ENCODE peak calls at places on chromosomes 11 and 22, in nine cellular contexts. H is fibroblast of mammary gland; A is ovary; M is right lobe of liver; Y is spleen; K is CD8-positive, alpha-beta memory T cell; J is dorsolateral prefrontal cortex; S is adrenal gland; L is GM12878. D is an unnamed sample.
A peak's percentile ranks its signal among the peaks of the same experiment; 100 is the strongest.

GRCh38 chr22:49232319-49233067 is 595.2 kb downstream of the BRD1 start:
- DNase-seq in H (no peak), A (no peak), M (peak; percentile 31), Y (peak; percentile 55), K (no peak), J (no peak), S (peak; percentile 1), L (no peak), D (no peak)

GRCh38 chr11:127628463-127628785 is 627.9 kb upstream of the KIRREL3 start:
- DNase-seq in H (no peak), A (no peak), M (no peak), Y (no peak), K (no peak), J (no peak), S (no peak), L (no peak), D (no peak)

GRCh38 chr22:17969732-17970131 is 54.6 kb downstream of the MICAL3 start:
- DNase-seq in H (peak; percentile 96), A (no peak), M (no peak), Y (peak; percentile 54), K (no peak), J (no peak), S (peak; percentile 55), L (no peak), D (no peak)

GRCh38 chr11:117703209-117703608 is 93.8 kb downstream of the DSCAML1 start:
- DNase-seq in H (no peak), A (no peak), M (no peak), Y (no peak), K (no peak), J (no peak), S (no peak), L (no peak), D (peak; percentile 27)

GRCh38 chr11:43681543-43681942 is 1.0 kb downstream of the HSD17B12 start:
- DNase-seq in H (peak; percentile 42), A (no peak), M (no peak), Y (no peak), K (no peak), J (no peak), S (no peak), L (no peak), D (no peak)

GRCh38 chr11:15688351-15688792 is 573.6 kb downstream of the INSC start:
- DNase-seq in H (peak; percentile 61), A (no peak), M (peak; percentile 49), Y (no peak), K (no peak), J (no peak), S (no peak), L (no peak), D (peak; percentile 15)

GRCh38 chr22:17823964-17824363 is 49.7 kb upstream of the BID start:
- DNase-seq in H (no peak), A (no peak), M (no peak), Y (no peak), K (no peak), J (no peak), S (no peak), L (no peak), D (no peak)

GRCh38 chr11:73233704-73234402 is 15.8 kb downstream of the P2RY2 start:
- DNase-seq in H (no peak), A (no peak), M (no peak), Y (no peak), K (no peak), J (no peak), S (no peak), L (no peak), D (no peak)

GRCh38 chr11:71332046-71332445 is 79.7 kb upstream of the SHANK2 start:
- DNase-seq in H (no peak), A (no peak), M (peak; percentile 20), Y (peak; percentile 22), K (no peak), J (no peak), S (no peak), L (no peak), D (no peak)

GRCh38 chr11:57653162-57653561 is 3.5 kb upstream of the YPEL4 start:
- DNase-seq in H (no peak), A (no peak), M (no peak), Y (no peak), K (no peak), J (no peak), S (no peak), L (no peak), D (no peak)

GRCh38 chr11:8767466-8768142 is 85.0 kb downstream of the RPL27A start:
- DNase-seq in H (peak; percentile 37), A (no peak), M (no peak), Y (no peak), K (no peak), J (no peak), S (no peak), L (no peak), D (no peak)

GRCh38 chr22:25482868-25483639 is 81.4 kb upstream of the GRK3 start:
- DNase-seq in H (no peak), A (no peak), M (peak; percentile 58), Y (no peak), K (no peak), J (no peak), S (peak; percentile 50), L (no peak), D (no peak)

GRCh38 chr22:36413022-36413770 is 25.4 kb upstream of the MYH9 start:
- DNase-seq in H (no peak), A (no peak), M (no peak), Y (no peak), K (no peak), J (no peak), S (peak; percentile 83), L (no peak), D (no peak)

GRCh38 chr22:36405671-36406070 is 17.9 kb upstream of the MYH9 start:
- DNase-seq in H (no peak), A (no peak), M (no peak), Y (peak; percentile 92), K (peak; percentile 58), J (no peak), S (no peak), L (no peak), D (no peak)

GRCh38 chr22:36775589-36775965 is 342 bp downstream of the IFT27 start:
- DNase-seq in H (peak; percentile 3), A (peak; percentile 63), M (peak; percentile 63), Y (peak; percentile 89), K (peak; percentile 30), J (no peak), S (peak; percentile 39), L (no peak), D (peak; percentile 50)

GRCh38 chr22:41998361-41999261 is at the start of gene WBP2NL:
- DNase-seq in H (peak; percentile 72), A (peak; percentile 83), M (peak; percentile 92), Y (peak; percentile 96), K (peak; percentile 88), J (peak; percentile 78), S (peak; percentile 92), L (peak; percentile 58), D (peak; percentile 91)

GRCh38 chr11:64687641-64688533 is 35.1 kb downstream of the NRXN2 start:
- DNase-seq in H (no peak), A (peak; percentile 41), M (no peak), Y (no peak), K (no peak), J (no peak), S (no peak), L (no peak), D (no peak)

GRCh38 chr11:64688534-64688982 is 34.4 kb downstream of the NRXN2 start:
- DNase-seq in H (peak; percentile 81), A (peak; percentile 91), M (peak; percentile 86), Y (peak; percentile 96), K (peak; percentile 85), J (peak; percentile 90), S (peak; percentile 90), L (peak; percentile 46), D (peak; percentile 87)

GRCh38 chr11:64692764-64693331 is 30.1 kb downstream of the NRXN2 start:
- DNase-seq in H (no peak), A (no peak), M (no peak), Y (no peak), K (no peak), J (no peak), S (no peak), L (no peak), D (no peak)

GRCh38 chr11:64691543-64691942 is 31.5 kb downstream of the NRXN2 start:
- DNase-seq in H (no peak), A (no peak), M (no peak), Y (no peak), K (no peak), J (no peak), S (no peak), L (no peak), D (no peak)

DNA sequence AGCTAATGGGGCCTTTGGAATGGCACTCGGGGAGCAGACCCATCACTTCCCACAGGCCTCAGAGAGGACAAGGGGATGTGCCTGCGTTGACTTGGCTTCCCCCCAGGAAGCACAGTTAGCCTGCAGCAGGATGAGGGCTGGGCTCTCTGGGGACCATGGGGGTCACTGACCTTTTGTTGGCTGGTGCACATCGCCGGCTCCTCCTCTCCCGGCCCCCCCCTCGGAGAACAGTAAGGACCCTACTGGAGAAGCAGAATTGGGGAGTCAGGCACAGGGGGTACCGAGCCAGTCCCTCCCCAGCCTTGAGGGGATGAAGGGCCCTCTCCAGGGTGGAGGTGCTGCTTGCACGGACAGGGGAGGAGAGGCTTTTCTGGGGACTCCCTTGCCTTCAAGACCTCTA is 32.8 kb downstream of the NRXN2 start:
- DNase-seq in H (no peak), A (no peak), M (no peak), Y (no peak), K (no peak), J (no peak), S (no peak), L (no peak), D (no peak)
- H3K4me3 ChIP-seq in H (no peak overlapping the region), A (no peak overlapping the region), M (no peak overlapping the region), Y (no peak overlapping the region), K (no peak overlapping the region), J (no peak overlapping the region), S (no peak overlapping the region), L (no peak overlapping the region), D (no peak overlapping the region)

GRCh38 chr11:112348480-112349029 is 87.9 kb upstream of the PLET1 start:
- DNase-seq in H (no peak), A (no peak), M (no peak), Y (no peak), K (no peak), J (no peak), S (no peak), L (no peak), D (no peak)
- H3K4me3 ChIP-seq in H (no peak overlapping the region), A (no peak overlapping the region), M (no peak overlapping the region), Y (no peak overlapping the region), K (no peak overlapping the region), J (no peak overlapping the region), S (no peak overlapping the region), L (no peak overlapping the region), D (no peak overlapping the region)

GRCh38 chr22:45905924-45906865 is 70.8 kb downstream of the WNT7B start:
- DNase-seq in H (peak; percentile 11), A (no peak), M (no peak), Y (no peak), K (no peak), J (no peak), S (no peak), L (no peak), D (no peak)
- H3K4me3 ChIP-seq in H (no peak overlapping the region), A (no peak overlapping the region), M (no peak overlapping the region), Y (no peak overlapping the region), K (no peak overlapping the region), J (no peak overlapping the region), S (no peak overlapping the region), L (no peak overlapping the region), D (no peak overlapping the region)

DNA sequence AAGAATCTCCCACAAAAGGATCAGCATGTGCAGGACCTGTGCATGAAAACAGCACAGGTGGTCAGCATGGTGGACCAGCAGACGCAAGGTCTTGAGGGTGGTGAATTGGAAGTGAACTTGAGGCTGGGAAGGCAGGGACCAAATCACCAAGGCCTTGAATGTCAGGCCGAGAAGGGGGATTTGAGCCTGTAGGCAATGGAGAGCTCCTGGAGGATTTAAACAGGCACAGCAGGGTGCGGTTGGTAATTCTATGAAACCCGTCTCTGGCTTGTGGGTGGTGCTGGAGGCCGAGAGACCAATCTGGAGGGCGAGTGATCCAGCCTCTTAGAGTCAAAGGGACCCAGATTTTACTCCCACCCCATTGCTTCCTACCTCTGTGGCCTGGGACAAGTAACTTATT is 2.4 kb downstream of the TSKU start:
- DNase-seq in H (no peak), A (no peak), M (no peak), Y (peak; percentile 46), K (no peak), J (no peak), S (no peak), L (no peak), D (peak; percentile 57)
- H3K4me3 ChIP-seq in H (no peak overlapping the region), A (no peak overlapping the region), M (peak overlapping the region; percentile 90), Y (peak overlapping the region; percentile 74), K (no peak overlapping the region), J (no peak overlapping the region), S (no peak overlapping the region), L (no peak overlapping the region), D (no peak overlapping the region)

D was measured in colonic mucosa.